ENCODE peak calls at places on chromosome 17, in seven cellular contexts. K is CD4-positive, alpha-beta T cell; V is neural progenitor cell; I is mucosa of descending colon; D is lung; J is tibial artery; G is suprapubic skin. O is an unnamed sample.

GRCh38 chr17:32627233-32628008 is 140.6 kb downstream of the CDK5R1 start:
- DNase-seq in G (no peak), V (peak), J (no peak), K (no peak), D (no peak), I (no peak), O (peak)

GRCh38 chr17:63290784-63291183 is 155.3 kb downstream of the CYB561 start:
- DNase-seq in G (no peak), D (no peak), V (no peak), I (no peak), K (no peak), J (no peak), O (no peak)

GRCh38 chr17:83055911-83056582 is 23.4 kb upstream of the METRNL start:
- DNase-seq in V (peak), D (no peak), G (no peak), I (no peak), J (peak), K (no peak), O (no peak)

GRCh38 chr17:20032636-20033035 is 23.5 kb downstream of the SPECC1 start:
- DNase-seq in K (no peak), D (no peak), G (no peak), J (no peak), I (no peak), V (no peak), O (no peak)

GRCh38 chr17:47423406-47424295 is 99.9 kb downstream of the EFCAB13 start:
- DNase-seq in I (peak), D (no peak), V (peak), K (no peak), J (no peak), G (peak), O (peak)

GRCh38 chr17:56185905-56186783 is 32.9 kb downstream of the ANKFN1 start:
- DNase-seq in D (no peak), J (no peak), I (no peak), V (no peak), K (no peak), G (no peak), O (no peak)

GRCh38 chr17:14779236-14779635 is 478.4 kb downstream of the HS3ST3B1 start:
- DNase-seq in D (no peak), J (no peak), K (no peak), V (no peak), I (no peak), G (no peak), O (no peak)

GRCh38 chr17:79216826-79217225 is 142.2 kb downstream of the ENGASE start:
- DNase-seq in V (no peak), J (no peak), D (no peak), K (no peak), G (no peak), I (no peak), O (no peak)

GRCh38 chr17:828761-829160 is 46.6 kb downstream of the MRM3 start:
- DNase-seq in J (no peak), I (no peak), G (no peak), D (no peak), K (no peak), V (no peak), O (no peak)

GRCh38 chr17:68060336-68060735 is 24.8 kb downstream of the KPNA2 start:
- DNase-seq in K (no peak), G (no peak), V (no peak), J (no peak), D (no peak), I (no peak), O (no peak)

GRCh38 chr17:32854834-32855389 is 22.0 kb downstream of the MYO1D start:
- DNase-seq in J (no peak), I (peak), G (no peak), D (no peak), K (no peak), V (no peak), O (no peak)

GRCh38 chr17:82536220-82537201 is 17.0 kb downstream of the FOXK2 start:
- DNase-seq in K (no peak), G (peak), V (no peak), I (peak), D (peak), J (no peak), O (peak)

GRCh38 chr17:62718420-62718819 is 89.7 kb downstream of the MARCHF10 start:
- DNase-seq in J (no peak), I (no peak), G (no peak), D (no peak), K (no peak), V (no peak), O (no peak)

GRCh38 chr17:37160940-37161339 is 212.2 kb downstream of the AATF start:
- DNase-seq in K (no peak), V (no peak), D (no peak), I (no peak), J (no peak), G (no peak), O (no peak)

DNA sequence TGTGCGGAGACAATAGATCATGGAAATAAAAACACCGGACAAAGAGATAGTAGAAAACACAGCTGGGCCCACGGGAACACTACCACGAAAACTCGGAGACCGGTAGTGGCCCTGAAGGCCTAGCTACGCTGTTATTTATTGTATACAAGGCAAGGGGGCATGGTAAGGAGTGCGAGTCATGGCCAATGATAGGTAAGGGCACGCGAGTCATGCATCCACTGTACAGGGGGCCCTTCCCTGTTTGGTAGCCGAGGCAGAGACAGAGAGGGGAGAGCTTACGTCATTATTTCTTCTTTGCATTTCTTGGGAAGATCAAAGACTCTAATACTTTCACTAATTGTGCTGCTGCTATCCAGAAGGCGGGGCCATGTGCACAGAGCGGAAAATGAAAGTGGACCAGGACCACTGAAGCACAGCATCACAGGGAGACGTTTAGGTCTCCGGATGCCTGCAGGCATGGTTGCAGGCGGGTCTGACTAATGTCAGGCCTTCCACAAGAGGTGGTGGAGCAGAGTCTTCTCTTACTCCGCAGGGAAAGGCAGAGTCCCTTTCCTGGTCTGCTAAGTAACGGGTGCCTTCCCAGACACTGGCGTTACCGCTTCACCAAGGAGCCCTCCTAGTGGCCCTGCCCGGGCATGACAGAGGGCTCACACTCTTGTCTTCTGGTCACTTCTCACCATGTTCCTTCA is 74.4 kb upstream of the ARL4D start:
- DNase-seq in G (no peak), D (no peak), V (peak), J (peak), I (no peak), K (no peak), O (no peak)
- TF ChIP-seq CTCF in G (no peak), D (no peak), V (peak), J (peak), I (no peak), K (no peak), O (no peak)

GRCh38 chr17:50426472-50426782 is 409 bp downstream of the ACSF2 start:
- DNase-seq in K (no peak), G (no peak), D (no peak), V (no peak), I (no peak), J (no peak), O (no peak)
- TF ChIP-seq CTCF in K (no peak), G (no peak), D (no peak), V (no peak), I (no peak), J (no peak), O (no peak)

GRCh38 chr17:39674179-39674578 is 5.9 kb downstream of the PNMT start:
- DNase-seq in J (no peak), V (no peak), K (no peak), G (no peak), D (no peak), I (no peak), O (no peak)

GRCh38 chr17:39673335-39674081 is 5.3 kb downstream of the PNMT start:
- DNase-seq in J (no peak), V (no peak), D (no peak), K (no peak), I (no peak), G (no peak), O (no peak)

GRCh38 chr17:39670746-39671145 is 2.5 kb downstream of the PNMT start:
- DNase-seq in I (no peak), G (no peak), J (no peak), K (no peak), V (no peak), D (no peak), O (no peak)

GRCh38 chr17:39671651-39672521 is 3.6 kb downstream of the PNMT start:
- DNase-seq in J (peak), I (peak), D (no peak), G (no peak), K (no peak), V (peak), O (peak)

GRCh38 chr17:39672522-39673334 is 4.5 kb downstream of the PNMT start:
- DNase-seq in V (no peak), D (no peak), K (no peak), G (no peak), J (no peak), I (peak), O (no peak)
- TF ChIP-seq CTCF in V (no peak), D (no peak), K (peak), G (no peak), J (no peak), I (no peak), O (no peak)

GRCh38 chr17:80845863-80846671 is 145.6 kb upstream of the CHMP6 start:
- DNase-seq in I (peak), G (no peak), J (peak), K (no peak), V (no peak), D (no peak), O (no peak)
- TF ChIP-seq CTCF in I (no peak), G (no peak), J (no peak), K (no peak), V (no peak), D (no peak), O (no peak)

DNA sequence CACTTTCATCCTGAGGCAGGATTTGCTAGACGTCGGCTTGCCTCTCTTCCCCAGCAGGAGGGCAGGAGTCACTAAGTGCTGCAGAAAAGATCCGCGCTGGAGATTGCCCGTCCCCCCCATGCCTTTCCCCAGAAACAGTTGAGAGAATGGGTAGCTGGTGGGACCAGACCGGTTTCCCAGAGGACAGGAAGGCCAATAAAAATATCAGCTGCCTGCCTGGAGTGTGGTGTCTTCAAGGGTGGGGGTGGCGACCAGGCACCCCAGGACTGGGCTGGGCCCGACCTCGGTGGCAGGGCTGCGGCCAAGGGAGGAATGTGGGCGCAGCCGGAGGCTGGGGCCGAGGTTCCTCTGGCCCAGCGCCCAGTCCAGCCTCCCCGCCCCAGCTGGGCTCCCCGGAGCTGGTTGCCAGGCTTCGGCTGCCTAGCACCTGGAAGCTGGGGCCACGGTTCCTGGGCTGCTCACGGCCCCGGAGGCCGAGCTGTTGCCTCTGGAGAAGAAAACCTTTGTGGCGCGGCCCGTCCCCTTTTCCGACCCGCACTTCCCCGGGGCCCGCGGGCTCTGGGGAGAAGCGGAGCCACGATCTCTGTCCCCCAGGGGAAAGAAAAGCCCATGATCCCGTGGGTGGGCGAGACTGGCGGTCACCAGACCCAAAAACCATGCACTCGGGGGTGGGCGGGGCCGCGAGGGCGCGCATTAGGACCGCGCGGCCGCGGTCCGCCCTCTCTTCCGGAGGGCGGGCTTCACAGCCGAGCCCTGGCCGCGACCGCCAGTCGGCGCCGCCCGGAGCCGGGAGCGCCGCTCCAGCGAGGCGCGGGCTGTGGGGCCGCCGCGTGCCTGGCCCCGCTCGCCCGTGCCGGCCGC is at the start of gene TRAF4:
- DNase-seq in J (peak), I (peak), G (no peak), V (peak), K (peak), D (peak), O (peak)
- TF ChIP-seq CTCF in J (no peak), I (no peak), G (no peak), V (no peak), K (no peak), D (no peak), O (peak)

GRCh38 chr17:81479175-81479574 is 33.4 kb downstream of the ACTG1 start:
- DNase-seq in G (no peak), I (no peak), D (no peak), K (no peak), V (no peak), J (no peak), O (no peak)

GRCh38 chr17:81481815-81482505 is 30.6 kb downstream of the ACTG1 start:
- DNase-seq in K (no peak), I (no peak), V (no peak), G (no peak), J (no peak), D (no peak), O (no peak)

GRCh38 chr17:81479672-81480071 is 32.9 kb downstream of the ACTG1 start:
- DNase-seq in K (no peak), D (no peak), G (no peak), J (no peak), I (no peak), V (no peak), O (no peak)

GRCh38 chr17:81481011-81481799 is 31.4 kb downstream of the ACTG1 start:
- DNase-seq in D (no peak), G (no peak), I (peak), V (peak), J (peak), K (peak), O (peak)

DNA sequence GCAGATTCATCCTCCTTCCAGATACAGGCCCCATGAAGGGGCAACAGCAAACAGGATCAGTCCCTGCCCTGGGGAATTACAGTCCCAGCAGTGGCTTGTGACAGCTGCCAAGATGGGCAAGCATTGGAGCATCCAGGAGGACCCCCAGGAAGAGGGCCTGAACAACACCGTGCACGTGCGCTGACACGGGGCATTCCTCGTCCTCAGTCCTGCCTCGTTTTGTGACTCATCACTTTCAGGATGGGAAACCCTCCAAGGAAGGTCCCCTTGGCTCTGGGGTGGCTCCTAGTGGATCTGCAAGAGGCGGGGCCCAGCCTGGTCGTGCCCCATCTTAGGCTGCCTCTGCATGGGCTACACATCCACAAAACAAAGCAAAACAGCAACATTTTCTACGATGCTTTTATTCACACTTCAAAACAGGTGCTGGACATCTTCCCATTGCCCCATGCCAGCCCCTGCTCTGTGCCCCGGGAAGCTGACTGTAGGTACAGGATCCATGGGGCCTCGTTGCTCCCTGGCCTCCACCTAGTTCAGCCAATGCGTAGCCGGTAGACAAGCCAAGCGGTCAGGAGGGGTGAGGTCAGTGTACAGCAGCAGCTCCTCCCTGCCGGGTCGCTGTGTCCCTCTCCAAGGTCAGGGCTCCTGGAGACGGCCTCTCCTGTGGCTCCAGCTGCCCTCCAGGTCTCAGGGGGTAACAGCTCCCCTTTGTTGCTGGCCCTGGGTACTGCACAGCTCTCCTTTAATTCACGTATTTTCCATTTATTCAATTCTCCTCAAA is 32.3 kb downstream of the ACTG1 start:
- DNase-seq in G (no peak), I (no peak), J (peak), D (no peak), V (no peak), K (no peak), O (no peak)
- TF ChIP-seq CTCF in G (no peak), I (no peak), J (no peak), D (no peak), V (no peak), K (no peak), O (no peak)

DNA sequence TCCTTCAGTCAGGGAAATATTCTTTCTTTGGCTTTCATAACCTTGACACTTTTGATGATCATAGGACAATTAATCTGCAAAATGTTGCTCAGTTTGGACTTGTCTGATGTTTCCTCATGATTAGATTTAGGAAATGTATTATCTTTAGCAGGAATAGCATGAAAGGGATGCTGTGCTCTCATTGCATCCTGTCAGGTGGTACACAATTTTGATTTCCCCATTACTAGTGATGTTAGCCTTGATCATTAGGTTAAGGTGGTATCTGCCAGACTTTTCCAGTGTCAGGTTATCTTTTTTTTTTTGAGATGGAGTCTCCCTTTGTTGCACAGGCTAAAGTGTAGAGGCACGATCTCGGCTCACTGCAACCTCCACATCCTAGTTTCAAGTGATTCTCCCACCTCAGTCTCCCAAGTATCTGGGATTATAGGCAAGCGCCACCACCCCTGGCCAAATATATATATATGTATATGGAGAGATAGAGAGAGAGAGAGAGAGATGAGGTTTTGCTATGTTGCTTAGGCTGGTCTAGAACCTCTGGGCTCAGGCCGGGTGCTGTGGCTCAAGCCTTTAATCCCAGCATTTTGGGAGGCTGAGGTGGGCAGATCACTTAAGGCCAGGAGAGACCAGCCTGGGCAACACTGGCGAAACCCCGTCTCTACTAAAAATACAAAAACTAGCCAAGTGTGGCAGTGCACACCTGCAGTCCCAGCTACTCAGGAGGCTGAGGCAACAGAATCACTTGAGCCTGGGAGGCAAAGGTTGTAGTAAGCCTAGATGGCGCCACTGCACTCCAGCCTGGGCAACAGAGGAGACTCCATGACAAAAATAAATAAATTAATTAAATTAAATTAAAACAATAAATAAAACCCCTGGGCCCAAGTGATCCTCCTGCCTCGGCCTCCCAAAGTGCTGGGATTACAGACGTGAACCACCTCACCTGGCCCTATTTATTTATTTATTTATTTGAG is 15.8 kb upstream of the CAVIN1 start:
- DNase-seq in V (no peak), K (peak), I (peak), G (peak), D (no peak), J (no peak), O (peak)
- TF ChIP-seq CTCF in V (peak), K (peak), I (peak), G (peak), D (peak), J (peak), O (peak)

DNA sequence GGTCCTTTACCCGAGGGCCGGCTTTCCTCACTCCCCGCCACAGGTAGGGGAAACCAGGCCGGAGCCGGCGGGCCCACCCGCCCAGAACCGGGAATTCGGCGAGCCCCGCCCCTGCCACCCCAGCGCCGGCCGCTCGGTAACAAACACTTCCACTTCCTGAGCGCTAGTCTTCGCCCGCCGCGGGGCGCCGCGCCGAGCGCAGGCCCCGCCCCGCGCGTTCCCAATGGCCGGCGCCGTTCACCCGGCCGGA is 224 bp upstream of the NHERF1 start:
- DNase-seq in G (no peak), D (no peak), J (no peak), I (no peak), K (no peak), V (no peak), O (no peak)
- TF ChIP-seq CTCF in G (peak), D (no peak), J (peak), I (no peak), K (no peak), V (no peak), O (no peak)

DNA sequence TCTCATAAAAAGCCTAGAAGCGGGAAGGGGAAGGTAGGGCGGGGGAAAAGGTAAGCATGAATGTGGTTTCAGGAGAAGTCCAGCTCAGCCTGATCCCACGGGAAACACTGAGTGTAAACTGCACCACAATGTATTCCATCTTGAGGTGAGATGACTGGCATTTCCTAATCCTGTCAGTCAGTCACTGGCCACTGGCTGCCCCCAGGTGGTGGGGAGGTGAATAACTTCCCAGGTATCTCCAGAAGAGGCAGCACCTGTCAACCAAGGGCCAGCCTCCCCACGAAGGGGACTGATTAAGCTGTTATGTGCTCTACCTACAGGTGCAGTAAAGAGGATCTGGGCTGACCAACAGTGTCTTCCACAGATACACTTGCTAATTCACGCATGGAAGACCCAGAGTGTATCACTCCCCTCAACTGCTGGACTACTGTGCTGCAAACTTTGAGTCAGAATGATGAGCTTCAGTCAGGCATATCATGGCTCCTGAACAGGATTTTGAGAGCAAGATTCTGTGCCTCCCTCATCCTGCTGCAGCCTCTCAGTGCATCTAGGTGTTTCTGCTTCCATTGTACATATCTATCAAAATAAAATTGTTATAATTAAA is 108.5 kb upstream of the CCL2 start:
- DNase-seq in I (peak), V (peak), D (peak), K (peak), J (no peak), G (no peak), O (peak)
- TF ChIP-seq CTCF in I (peak), V (peak), D (peak), K (peak), J (peak), G (peak), O (peak)